ENCODE peak calls at places on chromosomes 13 and 19, in four cellular contexts. K is K562, S is heart right ventricle, W is hepatocyte. M is an unnamed sample.

GRCh38 chr13:51419015-51419636 is 33.7 kb downstream of the INTS6 start:
- DNase-seq in K (no peak), S (no peak), W (no peak), M (no peak)

GRCh38 chr19:44512326-44513298 is 12.3 kb upstream of the ZNF180 start:
- DNase-seq in W (peak; percentile 32), K (peak; percentile 81), S (no peak), M (peak; percentile 26)

GRCh38 chr19:13260883-13261653 is 110.9 kb downstream of the IER2 start:
- DNase-seq in S (no peak), K (peak; percentile 51), W (peak; percentile 62), M (no peak)

GRCh38 chr13:68888832-68889231 is 1218.8 kb upstream of the ATXN8OS start:
- DNase-seq in W (no peak), S (no peak), K (no peak), M (no peak)

GRCh38 chr13:37816276-37816675 is 53.3 kb downstream of the TRPC4 start:
- DNase-seq in K (no peak), S (no peak), W (no peak), M (no peak)

GRCh38 chr19:17737690-17738153 is 13.6 kb upstream of the FCHO1 start:
- DNase-seq in W (no peak), S (no peak), K (no peak), M (no peak)

GRCh38 chr13:45289936-45290563 is 50.9 kb downstream of the TPT1 start:
- DNase-seq in K (no peak), S (no peak), W (no peak), M (no peak)

GRCh38 chr19:2532252-2533071 is 56.5 kb downstream of the GADD45B start:
- DNase-seq in K (no peak), S (no peak), W (peak; percentile 58), M (no peak)

GRCh38 chr19:35551091-35551810 is 5.8 kb downstream of the TMEM147 start:
- DNase-seq in S (no peak), W (no peak), K (no peak), M (no peak)

GRCh38 chr13:40563350-40564125 is 102.9 kb downstream of the FOXO1 start:
- DNase-seq in W (peak; percentile 39), K (no peak), S (no peak), M (no peak)

GRCh38 chr13:73505487-73505886 is 446.7 kb downstream of the KLF5 start:
- DNase-seq in S (no peak), W (no peak), K (no peak), M (no peak)

GRCh38 chr19:1027953-1028902 is 1.8 kb downstream of the CNN2 start:
- DNase-seq in S (peak; percentile 64), K (peak; percentile 77), W (peak; percentile 93), M (peak; percentile 60)

GRCh38 chr19:45999653-46000121 is 4.4 kb downstream of the CCDC61 start:
- DNase-seq in W (peak; percentile 57), S (no peak), K (peak; percentile 57), M (peak; percentile 33)

GRCh38 chr13:53405616-53406015 is 377.0 kb downstream of the OLFM4 start:
- DNase-seq in W (peak; percentile 22), K (no peak), S (no peak), M (no peak)
- TF ChIP-seq CTCF in W (peak; percentile 6), K (no peak), S (no peak), M (no peak)

GRCh38 chr19:8340341-8341096 is 2.5 kb downstream of the KANK3 start:
- DNase-seq in W (no peak), K (no peak), S (peak; percentile 90), M (peak; percentile 75)
- TF ChIP-seq CTCF in W (no peak), K (peak; percentile 31), S (peak; percentile 37), M (no peak)

DNA sequence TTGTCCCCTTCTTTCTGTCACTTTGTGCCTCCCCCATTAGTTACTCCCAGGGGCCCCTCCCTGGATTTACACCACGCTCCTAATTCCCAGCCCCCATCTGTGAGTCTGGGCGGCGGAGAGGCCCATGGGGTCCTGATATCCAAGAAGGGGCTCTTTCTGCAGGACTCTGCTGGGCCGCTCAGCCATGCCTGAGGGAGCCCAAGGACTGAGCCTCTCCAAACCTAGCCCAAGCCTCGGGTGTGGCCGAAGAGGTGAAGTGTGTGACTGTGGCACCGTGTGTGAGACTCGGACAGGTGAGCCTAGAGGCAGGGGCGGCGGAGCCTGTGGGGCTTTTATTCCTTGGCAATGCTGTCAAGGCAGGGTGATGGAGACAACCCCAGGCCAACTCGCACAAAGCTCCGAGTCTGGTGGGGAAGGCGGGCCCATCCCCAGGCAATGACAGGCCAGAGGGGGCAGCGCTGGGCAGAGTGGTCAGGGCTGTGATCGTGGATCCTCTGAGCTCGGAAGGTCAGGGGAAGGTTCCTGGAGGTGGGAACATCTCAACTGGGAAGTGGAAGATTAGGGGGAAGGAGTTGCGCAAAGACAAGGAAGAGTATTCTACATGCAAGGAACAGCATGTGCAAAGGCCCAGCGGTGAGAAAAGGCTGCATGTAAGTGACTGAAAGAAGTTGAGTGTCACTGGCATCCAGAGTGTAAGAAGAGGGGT is 1.6 kb downstream of the PLEKHG2 start:
- DNase-seq in W (peak; percentile 44), S (no peak), K (peak; percentile 43), M (peak; percentile 55)
- TF ChIP-seq CTCF in W (no peak), S (no peak), K (peak; percentile 65), M (peak; percentile 13)

DNA sequence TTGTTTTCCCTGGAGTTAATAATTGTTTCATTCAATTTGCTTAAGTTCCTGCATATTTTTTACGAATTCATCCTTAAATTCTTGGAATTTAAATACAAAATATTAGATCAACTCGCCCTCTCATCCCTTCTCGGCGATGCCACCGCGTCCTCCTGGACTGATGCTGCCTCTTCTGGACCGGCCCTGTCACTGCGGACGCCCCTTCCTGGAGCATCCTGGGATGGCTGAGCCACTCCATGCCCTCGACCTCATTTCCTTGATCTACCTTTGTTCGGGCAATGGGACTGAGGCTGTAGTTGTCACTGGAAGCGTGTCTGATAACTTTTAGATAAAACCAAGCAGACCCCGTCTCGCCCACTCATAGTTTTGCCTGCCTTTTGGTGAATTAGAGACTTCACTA is 283.6 kb downstream of the TEX29 start:
- DNase-seq in K (no peak), S (no peak), W (no peak), M (no peak)
- TF ChIP-seq CTCF in K (no peak), S (no peak), W (no peak), M (no peak)

GRCh38 chr19:53076984-53077383 is 26.2 kb downstream of the ZNF160 start:
- DNase-seq in K (peak; percentile 20), W (peak; percentile 78), S (peak; percentile 63), M (peak; percentile 78)
- TF ChIP-seq CTCF in K (peak; percentile 50), W (peak; percentile 67), S (peak; percentile 84), M (peak; percentile 74)

GRCh38 chr13:49814551-49815270 is 22.2 kb upstream of the KPNA3 start:
- DNase-seq in W (no peak), S (no peak), K (no peak), M (no peak)
- TF ChIP-seq CTCF in W (no peak), S (no peak), K (no peak), M (no peak)

DNA sequence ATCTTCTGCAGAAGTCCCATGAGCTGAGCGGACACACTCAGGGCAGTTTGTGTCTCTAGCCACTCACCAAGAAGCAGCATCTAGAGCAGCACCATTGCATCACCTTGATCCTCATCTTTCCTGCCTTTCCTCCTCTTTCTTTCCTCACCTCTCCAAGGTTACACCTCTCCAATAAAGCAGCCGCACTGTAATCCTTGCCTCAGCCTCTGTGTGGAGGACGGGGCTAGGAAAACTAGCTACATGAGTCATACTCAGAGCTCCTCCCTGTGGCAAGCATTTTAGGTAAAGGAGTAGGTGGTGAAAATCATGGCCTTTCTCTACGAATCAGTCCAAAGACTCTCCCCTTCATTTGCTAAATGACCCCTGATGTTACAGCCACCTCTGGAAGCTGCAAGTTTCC is 108.8 kb downstream of the DNAJC15 start:
- DNase-seq in S (peak; percentile 21), K (peak; percentile 5), W (peak; percentile 69), M (peak; percentile 23)
- TF ChIP-seq CTCF in S (peak; percentile 62), K (no peak), W (peak; percentile 46), M (no peak)

GRCh38 chr13:80273717-80274116 is 67.2 kb downstream of the SPRY2 start:
- DNase-seq in S (no peak), K (no peak), W (no peak), M (no peak)

GRCh38 chr13:80278706-80279105 is 62.2 kb downstream of the SPRY2 start:
- DNase-seq in K (no peak), S (no peak), W (no peak), M (no peak)

GRCh38 chr13:80274643-80275042 is 66.3 kb downstream of the SPRY2 start:
- DNase-seq in K (no peak), S (no peak), W (no peak), M (no peak)

GRCh38 chr13:80276371-80277289 is 64.3 kb downstream of the SPRY2 start:
- DNase-seq in K (no peak), S (peak; percentile 38), W (no peak), M (peak; percentile 63)
- TF ChIP-seq CTCF in K (no peak), S (peak; percentile 20), W (no peak), M (peak; percentile 45)

DNA sequence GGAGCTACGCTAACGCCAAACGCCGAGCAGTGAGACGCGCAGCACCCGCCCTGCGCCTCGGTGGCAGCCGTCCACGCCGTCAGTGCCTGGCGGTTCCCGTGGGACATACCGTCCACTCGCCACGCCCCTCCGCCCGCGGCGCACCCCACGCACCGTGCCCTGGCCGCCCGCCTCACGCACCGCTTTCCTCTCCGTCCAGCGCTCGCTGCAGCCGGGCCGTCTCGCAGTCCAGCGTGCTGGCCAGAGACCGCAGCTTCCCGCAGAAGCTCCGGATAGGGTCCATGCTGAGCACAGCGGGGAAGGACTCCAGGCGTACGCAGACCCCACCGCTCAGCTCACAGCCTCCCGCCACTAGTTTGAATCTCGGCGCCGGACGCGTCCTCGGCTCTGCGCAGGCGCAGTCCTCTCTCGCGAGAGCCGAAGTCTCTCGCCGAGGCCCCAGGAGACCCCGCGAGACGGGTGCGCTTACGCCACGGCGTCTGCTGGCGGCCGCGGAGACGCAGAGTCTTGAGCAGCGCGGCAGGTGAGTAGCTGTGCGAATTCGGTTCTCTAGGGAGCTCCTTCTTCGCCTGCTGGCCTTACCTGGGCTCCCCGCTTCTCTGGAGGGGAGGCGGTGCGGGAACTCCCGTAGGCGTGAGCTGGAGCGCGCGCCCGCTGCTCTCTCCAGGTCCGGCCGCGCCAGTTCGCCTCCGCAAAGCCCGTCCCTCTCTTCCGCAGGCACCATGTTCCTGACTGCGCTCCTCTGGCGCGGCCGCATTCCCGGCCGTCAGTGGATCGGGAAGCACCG is at the start of the genes MRPL57 and SKA3:
- DNase-seq in K (peak; percentile 90), S (peak; percentile 90), W (peak; percentile 97), M (peak; percentile 97)
- TF ChIP-seq CTCF in K (no peak), S (peak; percentile 31), W (no peak), M (no peak)

M was measured in endothelial cell.